ENCODE peak calls at places on chromosomes 11 and 22, in four cellular contexts. One of them, this sample, is unnamed.

GRCh38 chr11:8286886-8287285 is 23.2 kb upstream of the LMO1 start:
- DNase-seq in sigmoid colon: peak; percentile 48
- DNase-seq in Panc1: no peak
- DNase-seq in GM23338: no peak
- DNase-seq in this sample: peak; percentile 47

GRCh38 chr11:75668508-75669297 is at the start of gene MAP6:
- DNase-seq in sigmoid colon: no peak
- DNase-seq in Panc1: no peak
- DNase-seq in GM23338: peak; percentile 73
- DNase-seq in this sample: no peak

GRCh38 chr11:88411265-88411664 is 73.7 kb upstream of the CTSC start:
- DNase-seq in Panc1: no peak
- DNase-seq in sigmoid colon: no peak
- DNase-seq in GM23338: no peak
- DNase-seq in this sample: no peak

GRCh38 chr22:44462246-44463015 is 35.6 kb downstream of the RTL6 start:
- DNase-seq in Panc1: no peak
- DNase-seq in sigmoid colon: no peak
- DNase-seq in GM23338: no peak
- DNase-seq in this sample: no peak

GRCh38 chr22:26903030-26903856 is 245.9 kb downstream of the MIAT start:
- DNase-seq in GM23338: peak; percentile 59
- DNase-seq in Panc1: no peak
- DNase-seq in sigmoid colon: no peak
- DNase-seq in this sample: no peak

GRCh38 chr11:8956860-8957259 is 7.4 kb downstream of the TMEM9B start:
- DNase-seq in GM23338: no peak
- DNase-seq in Panc1: no peak
- DNase-seq in sigmoid colon: no peak
- DNase-seq in this sample: no peak

GRCh38 chr11:102794382-102794781 is 3.6 kb downstream of the MMP1 start:
- DNase-seq in Panc1: no peak
- DNase-seq in GM23338: peak; percentile 91
- DNase-seq in sigmoid colon: no peak
- DNase-seq in this sample: no peak

GRCh38 chr11:128908391-128909246 is 17.5 kb downstream of the KCNJ5 start:
- DNase-seq in sigmoid colon: peak; percentile 79
- DNase-seq in GM23338: no peak
- DNase-seq in Panc1: no peak
- DNase-seq in this sample: no peak

GRCh38 chr22:49533886-49534285 is 293.8 kb downstream of the BRD1 start:
- DNase-seq in sigmoid colon: peak; percentile 25
- DNase-seq in Panc1: no peak
- DNase-seq in GM23338: no peak
- DNase-seq in this sample: peak; percentile 31

GRCh38 chr11:19193916-19194315 is 7.9 kb downstream of the CSRP3 start:
- DNase-seq in Panc1: no peak
- DNase-seq in GM23338: no peak
- DNase-seq in sigmoid colon: no peak
- DNase-seq in this sample: no peak

GRCh38 chr11:88799749-88800500 is 265.9 kb downstream of the GRM5 start:
- DNase-seq in GM23338: no peak
- DNase-seq in Panc1: no peak
- DNase-seq in sigmoid colon: no peak
- DNase-seq in this sample: no peak

GRCh38 chr22:50507421-50507990 is at the start of gene LMF2:
- DNase-seq in sigmoid colon: peak; percentile 94
- DNase-seq in GM23338: peak; percentile 83
- DNase-seq in Panc1: no peak
- DNase-seq in this sample: peak; percentile 91

GRCh38 chr11:127485541-127485940 is 485.0 kb upstream of the KIRREL3 start:
- DNase-seq in Panc1: peak; percentile 20
- DNase-seq in GM23338: no peak
- DNase-seq in sigmoid colon: no peak
- DNase-seq in this sample: no peak

GRCh38 chr11:47595029-47595428 is 818 bp upstream of the C1QTNF4 start:
- DNase-seq in Panc1: no peak
- DNase-seq in GM23338: no peak
- DNase-seq in sigmoid colon: no peak
- DNase-seq in this sample: no peak

GRCh38 chr22:22995166-22995565 is 75.2 kb upstream of the GNAZ start:
- DNase-seq in sigmoid colon: no peak
- DNase-seq in GM23338: no peak
- DNase-seq in Panc1: no peak
- DNase-seq in this sample: no peak

GRCh38 chr11:60485987-60486386 is 6.6 kb upstream of the MS4A12 start:
- DNase-seq in sigmoid colon: no peak
- DNase-seq in GM23338: peak; percentile 73
- DNase-seq in Panc1: peak; percentile 54
- DNase-seq in this sample: no peak

GRCh38 chr11:86947541-86947940 is 7.7 kb downstream of the FZD4 start:
- DNase-seq in Panc1: no peak
- DNase-seq in sigmoid colon: no peak
- DNase-seq in GM23338: no peak
- DNase-seq in this sample: no peak

GRCh38 chr22:31893460-31893859 is 50.9 kb upstream of the YWHAH start:
- DNase-seq in GM23338: no peak
- DNase-seq in sigmoid colon: no peak
- DNase-seq in Panc1: no peak
- DNase-seq in this sample: no peak

GRCh38 chr22:24758164-24758799 is 16.2 kb downstream of the PIWIL3 start:
- DNase-seq in sigmoid colon: peak; percentile 67
- DNase-seq in Panc1: no peak
- DNase-seq in GM23338: peak; percentile 83
- DNase-seq in this sample: no peak

GRCh38 chr11:134132808-134133207 is 63.9 kb downstream of the JAM3 start:
- DNase-seq in sigmoid colon: no peak
- DNase-seq in Panc1: no peak
- DNase-seq in GM23338: no peak
- DNase-seq in this sample: no peak

GRCh38 chr11:69862797-69863543 is 43.8 kb upstream of the FGF3 start:
- DNase-seq in GM23338: no peak
- DNase-seq in sigmoid colon: no peak
- DNase-seq in Panc1: no peak
- DNase-seq in this sample: no peak

GRCh38 chr11:10838906-10839305 is 18.9 kb downstream of the ZBED5 start:
- DNase-seq in Panc1: no peak
- DNase-seq in sigmoid colon: no peak
- DNase-seq in GM23338: no peak
- DNase-seq in this sample: no peak

GRCh38 chr11:45180158-45180887 is 33.9 kb downstream of the PRDM11 start:
- DNase-seq in Panc1: no peak
- DNase-seq in GM23338: peak; percentile 74
- DNase-seq in sigmoid colon: peak; percentile 82
- DNase-seq in this sample: no peak

GRCh38 chr11:63534895-63535461 is 1.6 kb upstream of the PLAAT4 start:
- DNase-seq in Panc1: no peak
- DNase-seq in GM23338: no peak
- DNase-seq in sigmoid colon: no peak
- DNase-seq in this sample: no peak

GRCh38 chr22:20015971-20016733 is 471 bp downstream of the ARVCF start:
- DNase-seq in sigmoid colon: peak; percentile 72
- DNase-seq in GM23338: peak; percentile 76
- DNase-seq in Panc1: no peak
- DNase-seq in this sample: no peak

GRCh38 chr22:47323518-47323917 is 561.1 kb downstream of the TBC1D22A start:
- DNase-seq in sigmoid colon: no peak
- DNase-seq in Panc1: no peak
- DNase-seq in GM23338: no peak
- DNase-seq in this sample: no peak

GRCh38 chr11:75292943-75293342 is 52.4 kb downstream of the TPBGL start:
- DNase-seq in Panc1: no peak
- DNase-seq in sigmoid colon: no peak
- DNase-seq in GM23338: no peak
- DNase-seq in this sample: no peak

GRCh38 chr11:69365567-69365966 is 71.6 kb downstream of the MYEOV start:
- DNase-seq in GM23338: no peak
- DNase-seq in Panc1: no peak
- DNase-seq in sigmoid colon: no peak
- DNase-seq in this sample: no peak

GRCh38 chr11:64124147-64124546 is 41.8 kb downstream of the MACROD1 start:
- DNase-seq in sigmoid colon: no peak
- DNase-seq in Panc1: no peak
- DNase-seq in GM23338: no peak
- DNase-seq in this sample: no peak

GRCh38 chr11:124865181-124865901 is at the start of gene ROBO3:
- DNase-seq in GM23338: peak; percentile 50
- DNase-seq in sigmoid colon: peak; percentile 56
- DNase-seq in Panc1: no peak
- DNase-seq in this sample: peak; percentile 74

GRCh38 chr11:125163431-125164011 is 1.0 kb upstream of the PKNOX2 start:
- DNase-seq in sigmoid colon: peak; percentile 45
- DNase-seq in Panc1: no peak
- DNase-seq in GM23338: peak; percentile 69
- DNase-seq in this sample: no peak

DNA sequence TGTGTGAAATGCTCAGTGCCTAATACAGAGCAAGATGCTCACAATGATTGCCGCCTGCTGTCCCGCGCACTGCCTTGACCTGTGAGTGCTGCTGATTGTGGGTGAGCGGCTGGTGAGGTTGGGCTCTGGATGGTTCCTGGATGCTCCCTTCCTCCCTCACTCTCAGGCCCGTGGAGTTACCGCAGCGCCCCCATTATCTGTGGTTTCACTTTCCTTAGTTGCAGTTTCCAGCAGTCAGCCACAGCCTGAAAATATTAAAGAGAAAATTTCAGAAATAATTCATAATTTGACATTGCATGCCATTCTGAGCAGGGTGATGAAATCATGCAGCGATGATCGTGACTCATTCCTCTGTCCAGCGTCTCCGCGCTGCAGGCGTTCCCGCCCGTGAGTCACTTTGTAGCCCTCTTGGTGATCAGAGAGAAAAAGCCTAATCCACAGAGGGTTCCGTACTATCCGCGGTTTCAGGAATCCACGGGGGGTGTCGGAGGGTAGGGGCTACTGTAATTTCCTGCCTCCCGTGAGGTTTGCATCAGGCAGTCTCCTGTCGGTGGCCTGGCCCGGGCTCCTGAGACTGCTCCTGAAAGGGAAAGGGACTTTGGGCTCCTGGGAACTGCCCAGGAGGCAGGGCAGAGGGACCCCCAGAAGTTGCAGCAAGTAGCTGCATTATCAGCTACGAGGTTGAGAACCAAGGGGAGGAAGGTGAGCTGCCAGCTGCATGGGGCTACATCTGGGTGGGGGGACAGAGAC is 10.6 kb downstream of the RPL3 start:
- DNase-seq in sigmoid colon: peak; percentile 89
- DNase-seq in GM23338: peak; percentile 48
- DNase-seq in Panc1: no peak
- DNase-seq in this sample: peak; percentile 90
- TF ChIP-seq POLR2AphosphoS5 in sigmoid colon: peak; percentile 73
- TF ChIP-seq POLR2AphosphoS5 in GM23338: no peak
- TF ChIP-seq POLR2AphosphoS5 in Panc1: no peak
- TF ChIP-seq POLR2AphosphoS5 in this sample: peak; percentile 83

DNA sequence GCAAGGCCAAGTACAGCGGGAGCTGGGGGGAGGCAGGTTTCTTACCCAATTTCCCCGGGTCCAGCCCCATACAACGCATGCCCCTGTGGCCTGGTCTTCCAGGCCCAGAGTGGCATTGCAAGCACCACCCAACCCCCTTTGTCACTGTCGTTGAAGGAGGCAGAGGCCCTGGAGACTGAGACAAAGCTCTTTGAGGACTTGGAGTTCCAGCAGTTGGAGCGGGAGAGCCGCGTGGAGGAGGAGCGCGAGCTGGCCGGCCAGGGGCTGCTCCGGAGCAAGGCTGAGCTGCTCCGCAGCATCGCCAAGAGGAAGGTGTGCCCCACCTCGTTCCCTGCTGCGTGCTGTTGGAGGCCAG is 27.8 kb downstream of the PHLDB1 start:
- DNase-seq in Panc1: no peak
- DNase-seq in GM23338: no peak
- DNase-seq in sigmoid colon: no peak
- DNase-seq in this sample: no peak
- TF ChIP-seq POLR2AphosphoS5 in Panc1: no peak
- TF ChIP-seq POLR2AphosphoS5 in GM23338: no peak
- TF ChIP-seq POLR2AphosphoS5 in sigmoid colon: no peak
- TF ChIP-seq POLR2AphosphoS5 in this sample: no peak

DNA sequence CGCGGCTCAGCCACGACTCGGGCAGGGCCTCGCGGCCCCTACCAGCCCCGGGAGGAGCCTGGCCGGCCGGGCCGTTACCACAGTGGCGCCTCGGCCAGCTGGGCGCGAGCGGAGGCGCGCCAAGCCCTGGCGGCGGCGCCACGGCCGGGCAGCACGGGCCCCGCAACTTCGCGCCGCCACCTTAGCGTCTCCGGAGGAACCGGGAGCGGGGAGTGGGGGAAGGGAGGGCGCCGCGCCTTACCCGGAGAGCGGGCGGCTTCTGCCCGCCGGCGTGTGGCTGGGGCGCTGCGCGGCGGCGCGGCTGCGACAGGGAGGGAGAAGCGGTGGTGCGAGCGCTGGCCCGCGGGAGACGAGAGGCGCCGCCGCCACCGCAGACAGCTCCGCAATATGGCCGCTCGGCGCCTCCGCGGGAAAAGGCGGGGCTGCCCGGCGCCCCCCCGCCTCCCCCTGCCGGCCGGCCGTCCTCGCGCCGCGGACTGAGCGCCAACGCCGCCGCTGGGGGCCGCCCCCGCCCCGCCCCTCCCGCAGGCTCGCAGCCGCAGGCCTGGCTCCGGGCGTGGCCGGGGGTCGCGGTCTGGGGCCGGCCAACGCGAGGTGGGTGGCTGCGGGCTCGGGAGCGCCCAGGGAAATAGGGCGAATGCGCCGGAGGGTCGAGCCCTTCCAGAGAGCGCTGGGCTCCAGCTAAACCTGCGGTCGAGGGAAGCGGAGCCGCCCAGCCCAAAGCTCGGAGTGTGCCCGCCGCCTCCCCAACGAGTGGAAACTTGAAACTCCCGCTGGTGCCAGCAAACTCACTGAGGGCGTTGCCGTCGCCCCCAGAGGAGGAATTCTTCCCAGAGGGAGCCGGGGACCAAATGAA is at the start of gene RDX:
- DNase-seq in Panc1: no peak
- DNase-seq in GM23338: peak; percentile 91
- DNase-seq in sigmoid colon: peak; percentile 82
- DNase-seq in this sample: peak; percentile 89
- TF ChIP-seq POLR2AphosphoS5 in Panc1: peak; percentile 72
- TF ChIP-seq POLR2AphosphoS5 in GM23338: peak; percentile 63
- TF ChIP-seq POLR2AphosphoS5 in sigmoid colon: peak; percentile 14
- TF ChIP-seq POLR2AphosphoS5 in this sample: no peak

DNA sequence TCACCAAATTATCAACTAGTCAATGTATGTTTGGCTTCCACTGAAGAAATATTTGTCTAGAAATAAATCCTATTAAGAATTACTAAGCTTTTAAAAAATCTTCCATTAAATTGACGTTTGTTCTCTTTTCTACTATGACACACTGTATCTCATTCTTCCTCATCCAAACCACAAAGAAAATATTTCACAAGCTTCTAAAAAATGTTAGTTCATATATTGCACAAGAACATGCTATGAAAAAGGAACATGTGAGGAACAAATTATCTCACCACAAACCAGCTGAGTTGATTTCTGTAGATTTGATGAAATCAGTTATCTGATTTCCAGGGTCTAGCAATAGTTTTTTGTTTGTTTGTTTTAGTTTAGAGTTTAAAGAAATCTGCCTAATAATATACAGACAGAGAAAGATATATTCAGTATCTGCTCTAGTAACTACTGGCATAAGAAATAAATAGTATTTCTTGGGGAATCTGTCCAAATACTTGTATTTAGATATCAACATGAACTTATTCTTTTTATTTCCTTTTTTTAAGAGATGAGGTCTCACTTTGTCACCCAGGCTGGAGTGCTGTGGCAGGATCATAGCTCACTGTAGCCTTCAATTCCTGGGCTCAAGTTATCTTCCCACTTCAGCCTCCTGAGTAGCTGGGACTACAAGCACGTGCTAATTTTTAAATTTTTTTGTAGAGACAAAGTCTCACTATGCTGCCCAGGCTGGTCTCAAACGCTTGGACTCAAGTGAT is 161.7 kb downstream of the ATG16L2 start:
- DNase-seq in sigmoid colon: no peak
- DNase-seq in GM23338: no peak
- DNase-seq in Panc1: no peak
- DNase-seq in this sample: no peak
- TF ChIP-seq POLR2AphosphoS5 in sigmoid colon: peak; percentile 68
- TF ChIP-seq POLR2AphosphoS5 in GM23338: no peak
- TF ChIP-seq POLR2AphosphoS5 in Panc1: no peak
- TF ChIP-seq POLR2AphosphoS5 in this sample: no peak